ENCODE peak calls at places on chromosomes 5 and 9, in eight cellular contexts. L is suprapubic skin, Z is stomach, X is tibial nerve, I is ovary, D is sigmoid colon, O is upper lobe of left lung, Y is K562. F is an unnamed sample.

GRCh38 chr5:62506659-62507460 is 71.8 kb upstream of the LRRC70 start:
- DNase-seq in L (no peak), Z (no peak), X (no peak), I (no peak), D (no peak), O (no peak), Y (no peak), F (no peak)

GRCh38 chr9:23341346-23341745 is 484.7 kb downstream of the ELAVL2 start:
- DNase-seq in L (no peak), Z (no peak), X (no peak), I (no peak), D (no peak), O (no peak), Y (no peak), F (no peak)

GRCh38 chr9:97411440-97411788 is 482 bp upstream of the TDRD7 start:
- DNase-seq in L (no peak), Z (no peak), X (no peak), I (no peak), D (no peak), O (no peak), Y (no peak), F (no peak)

GRCh38 chr5:156532921-156533320 is 206.0 kb downstream of the SGCD start:
- DNase-seq in L (no peak), Z (no peak), X (no peak), I (no peak), D (no peak), O (no peak), Y (no peak), F (no peak)

GRCh38 chr5:24222866-24223265 is 421.9 kb downstream of the CDH10 start:
- DNase-seq in L (no peak), Z (no peak), X (no peak), I (no peak), D (no peak), O (no peak), Y (no peak), F (no peak)

GRCh38 chr5:118095100-118095499 is 893.2 kb downstream of the DTWD2 start:
- DNase-seq in L (no peak), Z (no peak), X (no peak), I (no peak), D (no peak), O (no peak), Y (no peak), F (no peak)

GRCh38 chr9:123085916-123086315 is 52.4 kb downstream of the GPR21 start:
- DNase-seq in L (no peak), Z (no peak), X (no peak), I (no peak), D (no peak), O (no peak), Y (no peak), F (no peak)

GRCh38 chr5:109929371-109929770 is 239.6 kb downstream of the MAN2A1 start:
- DNase-seq in L (no peak), Z (no peak), X (no peak), I (no peak), D (no peak), O (no peak), Y (no peak), F (no peak)

GRCh38 chr5:155651-156410 is 35.5 kb upstream of the LRRC14B start:
- DNase-seq in L (peak; percentile 60), Z (no peak), X (no peak), I (no peak), D (peak; percentile 49), O (no peak), Y (no peak), F (no peak)

GRCh38 chr5:176447538-176447981 is 625 bp upstream of the FAF2 start:
- DNase-seq in L (peak; percentile 88), Z (no peak), X (no peak), I (no peak), D (no peak), O (peak; percentile 89), Y (peak; percentile 58), F (no peak)

GRCh38 chr5:1378866-1379659 is 34.2 kb upstream of the CLPTM1L start:
- DNase-seq in L (no peak), Z (no peak), X (no peak), I (no peak), D (no peak), O (no peak), Y (no peak), F (no peak)

GRCh38 chr9:131840751-131841702 is 101.2 kb upstream of the RAPGEF1 start:
- DNase-seq in L (no peak), Z (no peak), X (no peak), I (no peak), D (no peak), O (no peak), Y (no peak), F (no peak)

GRCh38 chr9:137816531-137817235 is 60.9 kb upstream of the CACNA1B start:
- DNase-seq in L (no peak), Z (no peak), X (no peak), I (no peak), D (no peak), O (peak; percentile 56), Y (no peak), F (no peak)

GRCh38 chr5:169956756-169957155 is 23.5 kb downstream of the INSYN2B start:
- DNase-seq in L (no peak), Z (no peak), X (no peak), I (no peak), D (no peak), O (no peak), Y (no peak), F (no peak)

GRCh38 chr5:44619875-44620610 is 188.7 kb upstream of the MRPS30 start:
- DNase-seq in L (no peak), Z (no peak), X (no peak), I (no peak), D (no peak), O (no peak), Y (no peak), F (no peak)

GRCh38 chr5:90598300-90598699 is 39.7 kb downstream of the ADGRV1 start:
- DNase-seq in L (no peak), Z (no peak), X (no peak), I (no peak), D (no peak), O (no peak), Y (no peak), F (no peak)

GRCh38 chr9:20022410-20022809 is 233.6 kb upstream of the SLC24A2 start:
- DNase-seq in L (no peak), Z (no peak), X (no peak), I (no peak), D (no peak), O (no peak), Y (no peak), F (no peak)

GRCh38 chr5:20683241-20683940 is 695.4 kb upstream of the CDH18 start:
- DNase-seq in L (no peak), Z (no peak), X (no peak), I (no peak), D (no peak), O (no peak), Y (no peak), F (no peak)

GRCh38 chr9:34124103-34124502 is 2.4 kb downstream of the DCAF12 start:
- DNase-seq in L (no peak), Z (no peak), X (no peak), I (no peak), D (peak; percentile 24), O (no peak), Y (no peak), F (no peak)

GRCh38 chr5:74295141-74295540 is 345.4 kb downstream of the ENC1 start:
- DNase-seq in L (no peak), Z (no peak), X (no peak), I (no peak), D (no peak), O (no peak), Y (no peak), F (no peak)
- H3K4me1 ChIP-seq in L (peaks cover 20% of the 10 kb centered on the region), Z (no peaks in the 10 kb centered on the region), X (peaks cover 9% of the 10 kb centered on the region), I (peaks cover 9% of the 10 kb centered on the region), D (no peaks in the 10 kb centered on the region), O (no peaks in the 10 kb centered on the region), Y (no peaks in the 10 kb centered on the region), F (no peaks in the 10 kb centered on the region)

GRCh38 chr9:36656842-36657241 is 84.1 kb downstream of the MELK start:
- DNase-seq in L (no peak), Z (no peak), X (no peak), I (no peak), D (no peak), O (no peak), Y (no peak), F (no peak)
- H3K36me3 ChIP-seq in L (no peaks in the 10 kb centered on the region), Z (no peaks in the 10 kb centered on the region), X (no peaks in the 10 kb centered on the region), I (no peaks in the 10 kb centered on the region), D (no peaks in the 10 kb centered on the region), O (no peaks in the 10 kb centered on the region), Y (peaks cover 37% of the 10 kb centered on the region), F (no peaks in the 10 kb centered on the region)

GRCh38 chr9:16133556-16134227 is 580.8 kb downstream of the CCDC171 start:
- DNase-seq in L (no peak), Z (no peak), X (no peak), I (peak; percentile 39), D (no peak), O (no peak), Y (peak; percentile 48), F (peak; percentile 20)

GRCh38 chr9:16132513-16132912 is 579.7 kb downstream of the CCDC171 start:
- DNase-seq in L (no peak), Z (no peak), X (no peak), I (no peak), D (no peak), O (no peak), Y (no peak), F (no peak)

GRCh38 chr9:16133032-16133431 is 580.2 kb downstream of the CCDC171 start:
- DNase-seq in L (no peak), Z (no peak), X (no peak), I (no peak), D (no peak), O (no peak), Y (no peak), F (no peak)

GRCh38 chr9:16134351-16134750 is 581.5 kb downstream of the CCDC171 start:
- DNase-seq in L (no peak), Z (no peak), X (no peak), I (no peak), D (no peak), O (no peak), Y (no peak), F (no peak)

DNA sequence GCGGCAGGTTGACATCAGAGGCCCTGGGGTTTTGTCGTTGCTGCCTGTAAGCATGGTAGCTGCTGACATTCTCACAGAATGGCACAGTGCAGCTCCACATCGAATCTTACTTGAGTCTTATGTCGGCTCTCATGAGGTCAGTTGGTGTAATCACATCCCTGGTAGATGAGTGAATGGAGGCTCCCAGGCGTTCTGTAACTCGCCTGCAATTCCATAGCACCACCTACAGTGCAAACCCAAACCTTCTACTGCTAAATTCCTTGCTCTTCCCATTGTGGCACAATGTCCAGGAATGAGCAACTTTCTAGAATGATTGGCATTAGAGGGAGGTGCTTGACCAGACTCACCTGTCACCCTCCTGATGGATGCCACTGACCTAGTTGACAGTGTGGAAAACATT is 578.4 kb downstream of the CCDC171 start:
- DNase-seq in L (no peak), Z (no peak), X (no peak), I (no peak), D (no peak), O (no peak), Y (no peak), F (no peak)
- TF ChIP-seq EP300 in L (no peak), Z (no peak), X (no peak), I (no peak), D (no peak), O (no peak), Y (no peak), F (no peak)

GRCh38 chr5:149439899-149440655 is 61.0 kb upstream of the IL17B start:
- DNase-seq in L (no peak), Z (peak; percentile 76), X (no peak), I (no peak), D (no peak), O (no peak), Y (peak; percentile 89), F (peak; percentile 85)
- H3K4me1 ChIP-seq in L (peaks cover 55% of the 10 kb centered on the region), Z (peaks cover 8% of the 10 kb centered on the region), X (peaks cover 18% of the 10 kb centered on the region), I (peaks cover 7% of the 10 kb centered on the region), D (peaks cover 2% of the 10 kb centered on the region), O (peaks cover 18% of the 10 kb centered on the region), Y (peaks cover 23% of the 10 kb centered on the region), F (peaks cover 6% of the 10 kb centered on the region)

GRCh38 chr5:126919566-126919965 is 110.8 kb downstream of the MARCHF3 start:
- DNase-seq in L (no peak), Z (no peak), X (no peak), I (no peak), D (no peak), O (no peak), Y (no peak), F (no peak)
- H3K36me3 ChIP-seq in L (peaks cover 4% of the 10 kb centered on the region), Z (no peaks in the 10 kb centered on the region), X (no peaks in the 10 kb centered on the region), I (no peaks in the 10 kb centered on the region), D (no peaks in the 10 kb centered on the region), O (no peaks in the 10 kb centered on the region), Y (peaks cover 32% of the 10 kb centered on the region), F (no peaks in the 10 kb centered on the region)